ENCODE peak calls at places on chromosomes 16 and 17, in four cellular contexts. Y, S, K and D are unnamed samples.

GRCh38 chr16:46928811-46929210 is 44.6 kb downstream of the GPT2 start:
- DNase-seq in K (no peak), Y (no peak), S (no peak), D (no peak)

GRCh38 chr17:43014946-43015519 is 7.2 kb downstream of the VAT1 start:
- DNase-seq in S (no peak), Y (no peak), K (no peak), D (peak; percentile 38)

GRCh38 chr17:55271958-55272710 is 7.4 kb downstream of the HLF start:
- DNase-seq in Y (no peak), K (no peak), S (no peak), D (no peak)

GRCh38 chr17:83154311-83155127 is 75.1 kb downstream of the METRNL start:
- DNase-seq in Y (no peak), K (no peak), S (no peak), D (peak; percentile 67)

GRCh38 chr16:72244853-72245252 is 72.9 kb upstream of the PMFBP1 start:
- DNase-seq in Y (no peak), K (no peak), S (no peak), D (no peak)

GRCh38 chr17:8393470-8394231 is 4.0 kb downstream of the RNF222 start:
- DNase-seq in K (no peak), Y (no peak), S (peak; percentile 41), D (peak; percentile 42)

GRCh38 chr16:54403580-54403979 is 117.0 kb upstream of the IRX3 start:
- DNase-seq in Y (no peak), S (no peak), K (no peak), D (no peak)

GRCh38 chr16:26078971-26079370 is 387.2 kb downstream of the HS3ST4 start:
- DNase-seq in Y (no peak), K (no peak), S (no peak), D (no peak)

GRCh38 chr17:42405076-42405475 is 16.8 kb upstream of the STAT3 start:
- DNase-seq in K (no peak), Y (peak; percentile 18), S (no peak), D (no peak)

GRCh38 chr17:76132574-76133338 is 8.3 kb downstream of the FOXJ1 start:
- DNase-seq in K (no peak), S (peak; percentile 71), Y (no peak), D (no peak)

GRCh38 chr16:54208262-54208661 is 78.3 kb downstream of the IRX3 start:
- DNase-seq in Y (no peak), S (no peak), K (no peak), D (no peak)

GRCh38 chr17:73998246-73999220 is 204.9 kb upstream of the RPL38 start:
- DNase-seq in Y (peak; percentile 33), S (peak; percentile 79), K (peak; percentile 23), D (no peak)

GRCh38 chr17:19718613-19719364 is 2.4 kb upstream of the SLC47A2 start:
- DNase-seq in K (no peak), Y (no peak), S (peak; percentile 16), D (no peak)

GRCh38 chr16:17471745-17472075 is 950 bp upstream of the XYLT1 start:
- DNase-seq in Y (no peak), S (no peak), K (no peak), D (no peak)

GRCh38 chr16:165539-166374 is at the start of gene HBM:
- DNase-seq in K (no peak), Y (no peak), S (no peak), D (no peak)

GRCh38 chr16:69600202-69600601 is 34.4 kb downstream of the NFAT5 start:
- DNase-seq in Y (no peak), K (no peak), S (no peak), D (no peak)

GRCh38 chr16:17105239-17105721 is 365.5 kb downstream of the XYLT1 start:
- DNase-seq in Y (no peak), K (no peak), S (no peak), D (no peak)

GRCh38 chr16:89478576-89479221 is 11.7 kb downstream of the ANKRD11 start:
- DNase-seq in S (no peak), K (no peak), Y (no peak), D (no peak)

GRCh38 chr16:66692341-66692740 is 4.2 kb downstream of the CMTM4 start:
- DNase-seq in Y (no peak), K (no peak), S (no peak), D (no peak)

GRCh38 chr16:72530434-72530833 is 358.5 kb upstream of the PMFBP1 start:
- DNase-seq in K (no peak), Y (no peak), S (no peak), D (no peak)

GRCh38 chr16:21302454-21302853 is 24.4 kb upstream of the CRYM start:
- DNase-seq in K (no peak), S (peak; percentile 57), Y (no peak), D (no peak)

GRCh38 chr17:58200024-58200633 is 7.6 kb downstream of the EPX start:
- DNase-seq in S (peak; percentile 42), K (peak; percentile 16), Y (peak; percentile 42), D (peak; percentile 64)

GRCh38 chr17:2181206-2181983 is 122.2 kb downstream of the SMG6 start:
- DNase-seq in Y (peak; percentile 75), K (no peak), S (peak; percentile 53), D (peak; percentile 94)

GRCh38 chr16:10981697-10982216 is 37.4 kb downstream of the CLEC16A start:
- DNase-seq in K (no peak), Y (no peak), S (no peak), D (no peak)

DNA sequence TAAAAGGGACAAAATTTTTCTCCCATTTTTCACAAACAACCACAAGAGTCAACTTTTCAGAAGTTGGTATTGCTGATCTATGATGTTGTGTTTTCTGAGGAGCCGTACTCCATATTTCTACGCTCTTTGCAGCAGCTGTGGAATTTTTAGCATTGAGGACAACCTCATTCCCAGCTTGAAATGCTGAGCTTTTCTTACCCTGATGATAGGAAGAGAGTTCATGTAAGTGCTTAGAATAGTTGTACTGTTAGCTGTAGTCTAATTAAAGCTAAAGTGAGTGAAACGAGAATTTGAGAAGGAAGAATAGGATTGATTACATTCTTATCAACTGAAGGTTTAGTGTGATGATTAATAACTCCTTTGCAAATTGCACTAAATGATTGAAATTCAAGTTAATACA is 72.3 kb downstream of the NF1 start:
- DNase-seq in K (no peak), Y (no peak), S (no peak), D (no peak)
- H3K4me3 ChIP-seq in K (no peak overlapping the region), Y (no peak overlapping the region), S (no peak overlapping the region), D (no peak overlapping the region)

GRCh38 chr16:56614549-56614991 is 6.2 kb downstream of the MT2A start:
- DNase-seq in Y (no peak), S (no peak), K (no peak), D (no peak)

GRCh38 chr16:56617212-56618085 is 8.1 kb upstream of the MT1E start:
- DNase-seq in Y (peak; percentile 87), K (peak; percentile 25), S (peak; percentile 85), D (peak; percentile 91)

GRCh38 chr16:56616608-56617211 is 8.3 kb downstream of the MT2A start:
- DNase-seq in K (no peak), S (no peak), Y (no peak), D (no peak)

GRCh38 chr16:56613706-56614105 is 5.3 kb downstream of the MT2A start:
- DNase-seq in S (no peak), K (no peak), Y (no peak), D (no peak)

GRCh38 chr16:56615353-56615752 is 7.0 kb downstream of the MT2A start:
- DNase-seq in Y (no peak), S (no peak), K (no peak), D (no peak)
- H3K27ac ChIP-seq in Y (no peak overlapping the region), S (no peak overlapping the region), K (no peak overlapping the region), D (no peak overlapping the region)

GRCh38 chr16:74868501-74868900 is 93.9 kb upstream of the FA2H start:
- DNase-seq in S (no peak), K (no peak), Y (no peak), D (no peak)

GRCh38 chr16:74872302-74872701 is 97.7 kb upstream of the FA2H start:
- DNase-seq in K (no peak), S (no peak), Y (no peak), D (no peak)

GRCh38 chr16:74874123-74874522 is 99.5 kb upstream of the FA2H start:
- DNase-seq in Y (peak; percentile 20), K (no peak), S (no peak), D (no peak)

GRCh38 chr16:74874912-74875311 is 100.3 kb upstream of the FA2H start:
- DNase-seq in K (no peak), S (no peak), Y (peak; percentile 49), D (no peak)

GRCh38 chr16:74871608-74872007 is 97.0 kb upstream of the FA2H start:
- DNase-seq in S (no peak), Y (no peak), K (no peak), D (no peak)
- H3K4me3 ChIP-seq in S (no peak overlapping the region), Y (no peak overlapping the region), K (no peak overlapping the region), D (no peak overlapping the region)

GRCh38 chr17:61217878-61218437 is 181.7 kb upstream of the TBX2 start:
- DNase-seq in Y (no peak), K (no peak), S (no peak), D (no peak)
- H3K27ac ChIP-seq in Y (peak overlapping the region; percentile 71), K (no peak overlapping the region), S (no peak overlapping the region), D (no peak overlapping the region)

GRCh38 chr17:38571833-38572274 is 33.9 kb downstream of the SRCIN1 start:
- DNase-seq in Y (no peak), K (no peak), S (no peak), D (no peak)
- H3K4me3 ChIP-seq in Y (no peak overlapping the region), K (no peak overlapping the region), S (no peak overlapping the region), D (no peak overlapping the region)

GRCh38 chr16:19696961-19697360 is 21.1 kb downstream of the KNOP1 start:
- DNase-seq in Y (no peak), S (no peak), K (no peak), D (no peak)
- H3K27ac ChIP-seq in Y (peak overlapping the region; percentile 93), S (peak overlapping the region; percentile 76), K (peak overlapping the region; percentile 18), D (no peak overlapping the region)